ENCODE peak calls at places on chromosome 6, in six cellular contexts. V is IMR-90, K is fibroblast of lung, H is mammary epithelial cell, F is HCT116, X is neural progenitor cell. R is an unnamed sample.

GRCh38 chr6:73145690-73146089 is 79.6 kb downstream of the KHDC1L start:
- DNase-seq in F (no peak), V (no peak), X (no peak), H (no peak), K (no peak), R (no peak)

GRCh38 chr6:168126566-168127383 is 47.8 kb upstream of the FRMD1 start:
- DNase-seq in V (no peak), K (no peak), F (no peak), X (no peak), H (no peak), R (no peak)

GRCh38 chr6:90068264-90068663 is 174.0 kb downstream of the GJA10 start:
- DNase-seq in X (no peak), H (peak; percentile 67), V (peak; percentile 78), F (peak; percentile 53), K (peak; percentile 83), R (no peak)

GRCh38 chr6:98927534-98927933 is 20.2 kb downstream of the FBXL4 start:
- DNase-seq in H (no peak), X (no peak), K (no peak), V (no peak), F (no peak), R (peak; percentile 63)

GRCh38 chr6:42409582-42409981 is 42.1 kb downstream of the TRERF1 start:
- DNase-seq in V (no peak), H (no peak), X (no peak), K (no peak), F (no peak), R (no peak)

GRCh38 chr6:126170875-126171489 is 168.9 kb upstream of the CENPW start:
- DNase-seq in H (peak; percentile 14), K (no peak), V (peak; percentile 26), X (peak; percentile 42), F (no peak), R (peak; percentile 88)

GRCh38 chr6:148343028-148343374 is 363 bp downstream of the SASH1 start:
- DNase-seq in V (no peak), K (no peak), F (no peak), X (no peak), H (no peak), R (peak; percentile 2)

GRCh38 chr6:162871966-162872365 is 144.2 kb downstream of the PACRG start:
- DNase-seq in H (no peak), V (no peak), F (no peak), K (peak; percentile 77), X (no peak), R (no peak)

GRCh38 chr6:160054913-160055312 is 66.7 kb upstream of the SLC22A1 start:
- DNase-seq in X (no peak), K (no peak), F (no peak), H (no peak), V (no peak), R (no peak)

GRCh38 chr6:155154158-155154830 is 109.5 kb upstream of the CLDN20 start:
- DNase-seq in V (peak; percentile 96), F (no peak), K (peak; percentile 97), H (peak; percentile 80), X (no peak), R (no peak)

GRCh38 chr6:141874930-141875602 is 257.7 kb upstream of the GJE1 start:
- DNase-seq in X (no peak), V (peak; percentile 34), K (no peak), H (no peak), F (no peak), R (no peak)

GRCh38 chr6:43717389-43717788 is 29.8 kb upstream of the MRPS18A start:
- DNase-seq in V (no peak), X (no peak), H (no peak), F (no peak), K (no peak), R (no peak)

GRCh38 chr6:43717822-43718221 is 30.2 kb upstream of the MRPS18A start:
- DNase-seq in X (no peak), K (no peak), F (no peak), H (no peak), V (no peak), R (no peak)

GRCh38 chr6:43718387-43719105 is 31.0 kb upstream of the MRPS18A start:
- DNase-seq in V (no peak), X (no peak), H (no peak), K (no peak), F (no peak), R (no peak)

GRCh38 chr6:43720999-43721398 is 33.4 kb upstream of the MRPS18A start:
- DNase-seq in K (no peak), H (no peak), V (no peak), X (no peak), F (no peak), R (no peak)

GRCh38 chr6:43719511-43719910 is 31.9 kb upstream of the MRPS18A start:
- DNase-seq in F (no peak), V (no peak), K (no peak), X (no peak), H (no peak), R (no peak)
- H2AFZ ChIP-seq in F (no peak overlapping the region), V (no peak overlapping the region), K (no peak overlapping the region), X (no peak overlapping the region), H (no peak overlapping the region), R (no peak overlapping the region)

GRCh38 chr6:47080083-47080596 is 38.0 kb upstream of the ADGRF1 start:
- DNase-seq in X (no peak), V (no peak), K (no peak), F (no peak), H (no peak), R (no peak)
- H3K4me2 ChIP-seq in X (no peak overlapping the region), V (no peak overlapping the region), K (no peak overlapping the region), F (no peak overlapping the region), H (no peak overlapping the region), R (no peak overlapping the region)

DNA sequence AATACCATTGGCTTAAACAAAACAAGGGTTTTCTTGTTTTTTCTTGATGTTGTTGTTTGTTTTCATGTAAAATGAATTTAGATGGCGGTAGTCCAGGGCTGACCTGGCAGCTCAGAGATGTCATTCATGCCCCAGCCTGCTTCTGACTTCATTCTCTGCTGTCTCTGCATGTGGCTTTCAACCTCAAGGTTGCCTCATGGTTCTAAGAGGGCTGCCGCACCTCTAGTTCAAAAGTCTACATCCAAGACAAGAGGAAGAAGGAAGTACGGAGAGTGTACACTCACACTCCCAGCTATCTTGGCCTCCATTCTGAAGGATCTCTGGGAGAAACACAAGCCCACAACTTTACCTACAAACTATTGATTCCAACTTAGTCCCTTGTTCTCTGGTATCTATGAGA is 1.2 kb upstream of the BTN3A3 start:
- DNase-seq in K (no peak), H (peak; percentile 74), X (no peak), V (no peak), F (no peak), R (no peak)
- H3K9ac ChIP-seq in K (no peak overlapping the region), H (no peak overlapping the region), X (no peak overlapping the region), V (no peak overlapping the region), F (no peak overlapping the region), R (peak overlapping the region; percentile 84)

GRCh38 chr6:127879685-127880084 is 21.2 kb downstream of the THEMIS start:
- DNase-seq in F (no peak), V (peak; percentile 7), H (no peak), X (peak; percentile 78), K (peak; percentile 49), R (no peak)
- H2AFZ ChIP-seq in F (no peak overlapping the region), V (peak overlapping the region; percentile 86), H (no peak overlapping the region), X (peak overlapping the region; percentile 83), K (peak overlapping the region; percentile 29), R (no peak overlapping the region)

DNA sequence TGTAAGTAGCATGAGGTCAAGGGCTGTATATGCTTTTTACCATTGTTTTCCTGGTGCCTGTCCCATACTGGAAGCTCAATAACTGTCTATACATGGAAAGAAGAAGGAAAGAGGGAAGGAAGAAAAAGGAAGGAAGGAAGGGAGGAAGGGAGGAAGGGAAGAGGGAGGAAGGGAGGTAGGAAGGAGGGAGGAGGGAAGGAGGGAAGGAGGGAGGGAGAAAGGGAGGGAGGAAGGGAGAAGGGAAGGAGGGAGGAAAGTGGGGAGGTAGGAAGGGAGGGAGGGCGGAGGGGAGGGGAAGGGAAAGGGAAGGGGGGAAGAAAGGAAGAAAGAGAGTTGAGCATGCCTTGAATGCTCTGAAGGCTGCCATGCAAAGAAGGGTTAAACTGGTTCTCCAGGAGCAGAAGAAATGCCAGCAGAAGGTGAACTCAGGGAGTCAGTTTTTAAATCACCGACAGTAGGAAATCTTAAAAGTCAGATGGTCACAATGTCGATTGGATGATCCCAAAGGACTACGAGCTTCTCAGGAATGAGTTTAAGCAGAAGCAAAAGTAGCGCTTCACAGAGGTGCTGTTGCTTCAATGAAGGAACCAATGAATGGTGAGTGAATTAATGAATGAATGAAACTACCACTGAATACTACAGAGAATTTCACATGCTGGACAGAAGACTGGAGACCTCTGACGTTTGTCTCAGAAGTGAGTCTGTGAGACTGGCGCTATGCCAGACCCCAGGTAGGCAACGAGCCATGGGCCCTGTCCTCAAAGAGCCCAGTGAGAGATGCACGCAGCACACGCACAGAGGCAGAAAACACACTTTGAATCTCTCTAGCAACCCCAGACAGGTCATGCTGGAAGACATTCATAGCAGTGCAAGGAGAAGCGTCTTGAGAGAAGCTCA is 117.6 kb downstream of the MRPL14 start:
- DNase-seq in K (peak; percentile 63), V (peak; percentile 29), X (no peak), H (peak; percentile 69), F (no peak), R (no peak)
- H3K4me2 ChIP-seq in K (no peak overlapping the region), V (no peak overlapping the region), X (no peak overlapping the region), H (peak overlapping the region; percentile 5), F (peak overlapping the region; percentile 70), R (no peak overlapping the region)

DNA sequence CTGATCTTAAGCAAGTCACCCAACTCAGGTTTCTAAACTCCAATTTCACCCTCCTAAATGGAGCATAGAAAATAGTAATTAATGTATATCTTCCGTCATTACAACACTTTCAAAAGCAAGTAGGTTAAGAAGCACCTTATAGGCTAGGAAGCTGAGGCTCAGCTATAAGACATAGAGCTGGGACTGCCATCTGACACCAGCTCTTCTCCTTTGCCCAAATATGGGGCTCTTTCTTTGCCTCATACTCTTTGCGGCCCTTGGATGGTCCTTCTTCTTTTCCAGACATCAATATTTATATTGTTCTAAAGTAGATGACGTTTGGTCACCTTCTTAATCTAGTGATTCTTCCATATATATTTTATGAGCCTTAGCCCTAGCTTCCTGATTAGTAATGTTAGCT is 413.2 kb downstream of the LMBRD1 start:
- DNase-seq in K (no peak), X (no peak), F (no peak), V (no peak), H (no peak), R (no peak)
- H3K9ac ChIP-seq in K (no peak overlapping the region), X (no peak overlapping the region), F (no peak overlapping the region), V (no peak overlapping the region), H (no peak overlapping the region), R (no peak overlapping the region)